ENCODE peak calls at places on chromosome 14, in six cellular contexts. V, R, U, P, H and F are unnamed samples.

GRCh38 chr14:32925439-32925838 is 13.2 kb upstream of the NPAS3 start:
- DNase-seq in V (no peak), R (no peak), U (no peak), P (no peak), H (no peak), F (no peak)

GRCh38 chr14:75295491-75296338 is 17.1 kb downstream of the FOS start:
- DNase-seq in V (peak), R (peak), U (peak), P (peak), H (peak), F (peak)

GRCh38 chr14:39050389-39050788 is 52.6 kb downstream of the SEC23A start:
- DNase-seq in V (no peak), R (no peak), U (no peak), P (no peak), H (no peak), F (no peak)

GRCh38 chr14:26444745-26445144 is 153.1 kb downstream of the NOVA1 start:
- DNase-seq in V (no peak), R (no peak), U (no peak), P (no peak), H (no peak), F (no peak)

GRCh38 chr14:33457021-33457420 is 493.9 kb downstream of the EGLN3 start:
- DNase-seq in V (no peak), R (no peak), U (no peak), P (no peak), H (no peak), F (no peak)

GRCh38 chr14:51206462-51206861 is 33.6 kb upstream of the TMX1 start:
- DNase-seq in V (no peak), R (no peak), U (no peak), P (no peak), H (no peak), F (no peak)

GRCh38 chr14:49050836-49051235 is 535.3 kb downstream of the RPS29 start:
- DNase-seq in V (no peak), R (no peak), U (no peak), P (no peak), H (no peak), F (no peak)

GRCh38 chr14:65769151-65769550 is 356.6 kb downstream of the FUT8 start:
- DNase-seq in V (no peak), R (no peak), U (no peak), P (no peak), H (no peak), F (no peak)

GRCh38 chr14:29030121-29030520 is 263.5 kb downstream of the FOXG1 start:
- DNase-seq in V (no peak), R (no peak), U (no peak), P (no peak), H (no peak), F (no peak)

GRCh38 chr14:75518625-75519024 is 3.6 kb upstream of the BATF start:
- DNase-seq in V (no peak), R (no peak), U (no peak), P (no peak), H (no peak), F (no peak)

GRCh38 chr14:70036665-70037064 is 152.1 kb downstream of the SLC8A3 start:
- DNase-seq in V (no peak), R (no peak), U (no peak), P (no peak), H (no peak), F (no peak)

GRCh38 chr14:79318371-79318770 is 892.9 kb downstream of the DIO2 start:
- DNase-seq in V (no peak), R (no peak), U (no peak), P (no peak), H (no peak), F (no peak)

GRCh38 chr14:54498095-54498531 is 9.3 kb upstream of the GMFB start:
- DNase-seq in V (no peak), R (peak), U (no peak), P (no peak), H (no peak), F (no peak)

GRCh38 chr14:69481815-69482568 is 2.5 kb upstream of the PLEKHD1 start:
- DNase-seq in V (no peak), R (no peak), U (no peak), P (no peak), H (no peak), F (no peak)

GRCh38 chr14:103259801-103260628 is 74.0 kb upstream of the EIF5 start:
- DNase-seq in V (peak), R (no peak), U (no peak), P (no peak), H (no peak), F (no peak)

GRCh38 chr14:99945732-99946651 is 119.2 kb upstream of the EVL start:
- DNase-seq in V (no peak), R (no peak), U (peak), P (no peak), H (peak), F (no peak)

GRCh38 chr14:96274122-96274910 is 18.3 kb downstream of the BDKRB1 start:
- DNase-seq in V (no peak), R (no peak), U (no peak), P (peak), H (no peak), F (no peak)

GRCh38 chr14:68820536-68820935 is 27.7 kb upstream of the ZFP36L1 start:
- DNase-seq in V (no peak), R (no peak), U (no peak), P (no peak), H (no peak), F (no peak)

GRCh38 chr14:35535794-35536112 is 1.8 kb downstream of the INSM2 start:
- DNase-seq in V (no peak), R (no peak), U (no peak), P (no peak), H (no peak), F (no peak)

GRCh38 chr14:102525213-102526143 is 15.9 kb upstream of the ANKRD9 start:
- DNase-seq in V (peak), R (peak), U (no peak), P (no peak), H (no peak), F (no peak)

DNA sequence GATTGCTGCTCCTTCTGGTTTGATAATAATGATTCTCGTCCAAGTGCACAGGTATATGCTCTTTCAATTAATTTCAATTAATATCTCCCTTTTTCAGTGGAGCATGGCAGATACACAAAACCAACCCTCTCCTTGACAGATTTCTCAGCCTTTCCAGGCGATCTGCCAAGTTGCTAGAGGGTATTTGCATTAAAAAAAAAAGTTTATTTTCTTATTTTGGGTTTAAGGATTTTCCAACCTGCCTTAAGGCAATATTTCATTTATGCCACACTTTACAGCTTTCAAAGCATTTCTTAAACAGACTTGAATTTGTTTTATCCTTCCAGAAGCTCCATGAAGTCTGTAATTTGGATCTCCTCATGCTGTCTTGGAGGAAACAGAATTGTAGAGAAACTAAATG is 2.1 kb downstream of the DGLUCY start:
- DNase-seq in V (no peak), R (no peak), U (no peak), P (no peak), H (no peak), F (peak)
- H3K27ac ChIP-seq in V (peak), R (peak), U (peak), P (peak), H (peak), F (no peak)

DNA sequence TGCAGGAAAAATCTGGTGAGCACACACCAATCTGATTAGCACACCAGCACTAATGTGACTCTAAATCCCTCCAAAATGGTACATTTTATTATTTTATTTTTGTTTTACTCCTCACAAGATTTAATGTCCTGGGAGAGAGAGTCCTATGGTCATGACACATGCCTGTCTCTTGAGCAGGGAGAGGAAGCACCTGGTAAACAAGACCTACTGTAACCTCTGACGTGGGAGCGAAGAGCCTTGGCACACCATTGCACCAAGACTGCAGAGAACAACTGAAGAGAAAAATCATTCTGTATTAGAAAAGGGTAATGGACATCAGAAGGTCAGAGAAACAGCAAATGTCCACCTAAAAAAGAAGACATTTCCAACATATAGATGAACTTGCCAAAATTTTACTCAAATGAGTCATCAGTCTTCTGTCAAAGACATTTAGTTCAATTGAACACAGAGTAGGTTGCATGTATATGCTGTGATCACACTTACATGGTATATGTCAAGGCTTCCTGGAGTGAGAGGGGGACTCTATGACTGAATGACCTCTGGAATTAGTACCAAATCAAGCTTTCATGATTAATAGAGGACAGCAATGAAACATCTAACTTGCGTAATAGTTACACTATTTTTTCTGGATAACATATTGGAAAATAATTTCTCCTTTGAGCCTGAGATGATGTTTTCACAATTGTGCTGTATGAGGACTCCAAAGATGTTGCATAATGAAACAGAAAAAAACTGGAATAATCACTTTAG is 186.9 kb upstream of the FLRT2 start:
- DNase-seq in V (no peak), R (no peak), U (no peak), P (no peak), H (no peak), F (no peak)
- H3K27ac ChIP-seq in V (no peak), R (no peak), U (no peak), P (no peak), H (no peak), F (no peak)

GRCh38 chr14:55607386-55607785 is 27.4 kb downstream of the KTN1 start:
- DNase-seq in V (no peak), R (no peak), U (no peak), P (no peak), H (no peak), F (no peak)

GRCh38 chr14:55604467-55604866 is 24.5 kb downstream of the KTN1 start:
- DNase-seq in V (no peak), R (no peak), U (no peak), P (no peak), H (no peak), F (no peak)

GRCh38 chr14:55605793-55606192 is 25.8 kb downstream of the KTN1 start:
- DNase-seq in V (no peak), R (no peak), U (no peak), P (no peak), H (no peak), F (no peak)

GRCh38 chr14:55603401-55603953 is 23.5 kb downstream of the KTN1 start:
- DNase-seq in V (no peak), R (no peak), U (no peak), P (no peak), H (no peak), F (no peak)

GRCh38 chr14:55604900-55605418 is 25.0 kb downstream of the KTN1 start:
- DNase-seq in V (no peak), R (no peak), U (no peak), P (no peak), H (no peak), F (no peak)
- H3K27ac ChIP-seq in V (no peak), R (no peak), U (no peak), P (no peak), H (no peak), F (peak)

DNA sequence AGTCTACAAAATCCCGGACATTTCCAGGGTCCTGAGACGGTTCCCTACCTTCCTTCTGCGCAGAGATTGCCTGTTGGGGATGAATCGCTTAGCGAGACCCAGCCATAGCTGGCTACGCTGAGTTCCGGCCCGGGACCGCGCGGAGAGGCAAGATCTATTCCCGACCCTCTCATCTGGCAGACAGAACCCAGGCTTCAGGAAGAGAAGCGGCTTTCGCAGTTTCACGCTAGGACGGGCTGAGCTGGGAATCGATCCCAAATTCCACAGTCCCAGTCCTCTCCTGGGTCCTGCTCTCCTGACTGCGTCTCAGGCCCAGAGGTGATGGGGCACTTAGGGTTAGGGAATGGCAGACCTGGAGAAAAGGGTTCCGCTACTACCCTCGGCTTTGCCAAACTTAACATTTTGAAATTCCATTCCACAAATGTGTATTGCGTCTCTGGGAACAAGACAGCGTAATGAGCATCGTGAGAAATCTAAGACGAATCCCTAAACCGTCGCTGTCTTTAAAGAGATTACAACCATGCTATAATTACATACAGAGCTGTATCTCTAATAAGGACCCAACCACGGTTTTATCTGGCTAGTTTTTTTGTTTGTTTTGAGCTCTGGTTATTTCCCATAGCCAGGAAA is 2.8 kb downstream of the PTPN21 start:
- DNase-seq in V (no peak), R (no peak), U (no peak), P (no peak), H (peak), F (no peak)
- H3K27ac ChIP-seq in V (peak), R (peak), U (peak), P (peak), H (peak), F (no peak)

GRCh38 chr14:91017011-91017410 is 43.4 kb downstream of the RPS6KA5 start:
- DNase-seq in V (no peak), R (no peak), U (no peak), P (no peak), H (no peak), F (no peak)

GRCh38 chr14:91018465-91018864 is 42.0 kb downstream of the RPS6KA5 start:
- DNase-seq in V (no peak), R (no peak), U (no peak), P (no peak), H (no peak), F (no peak)

GRCh38 chr14:91019673-91020072 is 40.8 kb downstream of the RPS6KA5 start:
- DNase-seq in V (no peak), R (no peak), U (no peak), P (no peak), H (no peak), F (no peak)

GRCh38 chr14:91021991-91022621 is 38.3 kb downstream of the RPS6KA5 start:
- DNase-seq in V (no peak), R (no peak), U (no peak), P (no peak), H (no peak), F (no peak)

DNA sequence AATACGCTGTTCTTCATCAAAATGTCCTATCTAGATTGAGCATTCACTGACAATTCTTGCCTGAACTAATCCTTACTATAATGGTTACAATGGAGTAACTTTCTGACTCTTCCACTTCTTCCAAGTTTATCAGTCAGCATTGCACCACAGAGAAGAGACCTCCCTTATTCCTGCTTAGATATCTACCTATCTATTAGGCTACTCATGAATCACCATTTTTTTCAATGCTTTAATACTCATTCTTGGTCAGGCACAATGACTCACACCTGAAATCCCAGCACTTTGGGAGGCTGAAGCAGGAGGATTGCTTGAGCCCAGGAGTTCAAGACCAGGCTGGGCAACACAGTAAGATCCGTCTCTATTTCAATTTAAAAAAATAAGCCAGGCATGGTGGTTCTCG is 39.3 kb downstream of the RPS6KA5 start:
- DNase-seq in V (no peak), R (no peak), U (no peak), P (no peak), H (no peak), F (no peak)
- H3K27ac ChIP-seq in V (peak), R (no peak), U (no peak), P (no peak), H (peak), F (no peak)

DNA sequence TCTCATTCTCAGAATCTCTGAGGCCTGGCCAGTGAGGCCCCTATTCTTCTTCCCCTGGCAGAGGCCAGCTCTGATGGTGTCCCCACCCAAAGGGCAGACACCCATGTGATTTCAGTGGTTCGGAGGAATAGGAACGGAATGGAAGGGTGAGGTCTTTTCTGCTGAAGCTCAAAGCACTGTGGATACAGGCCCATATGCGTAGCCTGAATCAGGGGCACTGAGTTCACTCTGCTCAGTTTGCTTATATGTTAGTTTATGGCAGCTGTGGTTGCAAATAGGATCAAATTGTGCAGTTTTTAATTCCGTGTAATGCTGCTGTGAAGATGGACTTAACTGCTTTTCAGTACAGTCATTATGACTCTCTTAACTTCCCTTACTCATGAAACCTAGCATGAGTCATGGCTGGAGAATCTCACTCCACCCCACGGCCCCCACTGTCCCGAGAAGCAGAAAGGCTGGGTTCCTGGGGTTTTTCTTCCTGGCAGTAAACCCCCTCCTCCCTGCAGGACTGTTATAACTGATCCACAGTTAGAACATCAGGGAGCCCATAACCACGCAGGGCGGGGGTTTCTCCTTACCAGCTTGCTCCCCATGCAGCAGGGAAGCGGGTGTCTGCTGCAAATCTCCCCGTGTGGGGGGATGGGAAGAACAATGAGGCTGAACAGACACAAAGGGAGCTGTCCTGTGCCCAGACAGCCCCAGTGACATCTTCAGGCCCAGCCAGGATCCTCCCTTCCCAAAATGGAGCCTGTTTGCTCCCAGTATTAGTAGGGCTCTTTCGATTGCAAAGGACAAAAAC is 122.7 kb downstream of the SLC38A6 start:
- DNase-seq in V (peak), R (no peak), U (peak), P (no peak), H (peak), F (peak)
- H3K27ac ChIP-seq in V (peak), R (peak), U (peak), P (no peak), H (peak), F (peak)

GRCh38 chr14:94597788-94598187 is 14.4 kb upstream of the SERPINA3 start:
- DNase-seq in V (no peak), R (no peak), U (no peak), P (no peak), H (no peak), F (no peak)

GRCh38 chr14:94594441-94594840 is 13.2 kb downstream of the SERPINA5 start:
- DNase-seq in V (no peak), R (no peak), U (no peak), P (no peak), H (no peak), F (no peak)

GRCh38 chr14:94596361-94596760 is 15.1 kb downstream of the SERPINA5 start:
- DNase-seq in V (no peak), R (no peak), U (no peak), P (no peak), H (no peak), F (no peak)

GRCh38 chr14:94593749-94594431 is 12.7 kb downstream of the SERPINA5 start:
- DNase-seq in V (no peak), R (no peak), U (no peak), P (no peak), H (no peak), F (no peak)

GRCh38 chr14:94595912-94596311 is 14.7 kb downstream of the SERPINA5 start:
- DNase-seq in V (no peak), R (no peak), U (no peak), P (no peak), H (no peak), F (no peak)
- H3K27ac ChIP-seq in V (no peak), R (no peak), U (no peak), P (no peak), H (no peak), F (no peak)

DNA sequence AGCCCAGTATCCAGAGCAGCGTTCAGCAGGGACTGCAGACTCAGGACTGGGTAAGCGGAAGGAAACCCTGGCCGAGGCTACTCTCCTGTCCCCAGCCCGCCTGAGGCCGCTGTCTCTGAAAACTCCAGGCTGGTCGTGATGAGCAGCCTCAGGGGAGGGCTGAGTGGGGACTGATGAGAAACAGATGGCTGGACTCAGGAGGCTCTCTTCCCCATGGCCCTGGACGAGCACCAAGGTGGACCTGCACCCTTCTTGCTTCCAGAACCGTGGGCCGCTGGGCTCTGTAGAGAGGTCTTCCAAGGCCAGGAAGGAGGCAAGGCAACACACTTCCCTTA is 1.1 kb downstream of the TEX22 start:
- DNase-seq in V (no peak), R (no peak), U (peak), P (no peak), H (no peak), F (no peak)
- H3K27ac ChIP-seq in V (no peak), R (no peak), U (no peak), P (no peak), H (no peak), F (no peak)

DNA sequence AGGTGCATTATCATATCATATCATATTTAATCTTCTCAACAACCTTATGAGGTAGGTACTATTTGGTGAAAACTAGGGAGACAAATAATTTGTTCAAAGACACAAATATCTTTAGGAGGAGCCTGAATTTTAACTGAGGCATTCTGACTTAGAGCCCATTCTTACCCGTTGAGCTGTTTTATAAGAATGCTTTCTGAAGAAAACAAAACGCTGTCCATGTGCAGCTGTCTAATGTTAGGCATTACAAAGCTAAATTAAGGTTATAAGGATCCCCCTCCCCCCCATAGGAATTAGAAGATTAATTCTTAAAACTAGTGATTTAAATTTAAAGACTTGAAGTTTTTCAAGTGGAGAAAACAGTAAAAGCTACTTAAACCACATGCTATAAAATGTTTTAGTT is 6.4 kb downstream of the KTN1 start:
- DNase-seq in V (no peak), R (no peak), U (no peak), P (no peak), H (no peak), F (no peak)
- H3K27ac ChIP-seq in V (no peak), R (no peak), U (no peak), P (no peak), H (peak), F (peak)